ENCODE peak calls at places on chromosomes 4 and X, in seven cellular contexts. C is lower lobe of right lung; L is endothelial cell of umbilical vein; I is choroid plexus epithelial cell; J is ovary; S is iris pigment epithelial cell; G is activated T-cell treated with anti-CD3 and anti-CD28 coated beads, Interleukin-2, amount 50 U/mL, for 72 hours. E is an unnamed sample.

GRCh38 chr4:3323071-3323481 is 30.3 kb downstream of the RGS12 start:
- DNase-seq in S (no peak), I (no peak), C (no peak), J (peak; percentile 3), G (no peak), L (peak; percentile 91), E (no peak)

GRCh38 chr4:4457803-4458550 is 71.1 kb downstream of the NSG1 start:
- DNase-seq in S (peak; percentile 86), I (peak; percentile 71), C (no peak), L (peak; percentile 7), G (no peak), J (no peak), E (no peak)

GRCh38 chrX:103347682-103348397 is 8.5 kb upstream of the TCEAL9 start:
- DNase-seq in J (no peak), C (no peak), I (no peak), S (no peak), L (no peak), G (no peak), E (no peak)

GRCh38 chr4:183354213-183354612 is 32.0 kb upstream of the CLDN24 start:
- DNase-seq in J (no peak), L (no peak), G (no peak), C (no peak), S (no peak), I (no peak), E (no peak)

GRCh38 chr4:148399004-148399403 is 43.2 kb downstream of the NR3C2 start:
- DNase-seq in C (no peak), G (no peak), J (no peak), L (no peak), I (no peak), S (no peak), E (no peak)

GRCh38 chr4:139458999-139459398 is 5.1 kb downstream of the RAB33B start:
- DNase-seq in L (no peak), J (no peak), I (no peak), S (peak; percentile 16), G (no peak), C (no peak), E (no peak)

GRCh38 chrX:45781901-45782553 is 581.4 kb upstream of the DIPK2B start:
- DNase-seq in C (no peak), G (no peak), L (peak; percentile 43), J (no peak), I (peak; percentile 86), S (peak; percentile 85), E (no peak)

GRCh38 chr4:64581422-64581821 is 172.2 kb upstream of the TECRL start:
- DNase-seq in I (peak; percentile 8), S (peak; percentile 37), G (no peak), J (no peak), L (no peak), C (no peak), E (no peak)

GRCh38 chr4:21827575-21827974 is 121.0 kb downstream of the KCNIP4 start:
- DNase-seq in C (no peak), I (peak; percentile 54), G (no peak), L (no peak), S (peak; percentile 28), J (no peak), E (no peak)

GRCh38 chr4:57303012-57303751 is 193.0 kb upstream of the IGFBP7 start:
- DNase-seq in L (peak; percentile 28), I (peak; percentile 6), J (no peak), C (no peak), S (peak; percentile 2), G (no peak), E (no peak)

GRCh38 chrX:16171944-16172343 is 4.7 kb downstream of the MAGEB17 start:
- DNase-seq in C (no peak), S (no peak), G (no peak), L (no peak), J (no peak), I (no peak), E (no peak)

GRCh38 chrX:40468033-40468979 is 112.5 kb upstream of the ATP6AP2 start:
- DNase-seq in C (peak; percentile 58), S (peak; percentile 26), L (peak; percentile 27), I (peak; percentile 52), J (peak; percentile 36), G (peak; percentile 43), E (no peak)

GRCh38 chr4:28772066-28772465 is 1911.4 kb downstream of the STIM2 start:
- DNase-seq in J (no peak), G (no peak), I (peak; percentile 72), S (peak; percentile 87), C (no peak), L (no peak), E (no peak)

GRCh38 chr4:7894677-7895181 is 44.9 kb downstream of the AFAP1 start:
- DNase-seq in J (no peak), C (no peak), L (no peak), G (no peak), S (no peak), I (no peak), E (no peak)

GRCh38 chrX:109934434-109934833 is 68.5 kb upstream of the TMEM164 start:
- DNase-seq in C (no peak), J (no peak), S (peak; percentile 22), L (no peak), G (no peak), I (peak; percentile 40), E (no peak)

GRCh38 chr4:130403221-130403620 is 1307.3 kb downstream of the C4orf33 start:
- DNase-seq in S (no peak), G (no peak), L (no peak), J (no peak), I (no peak), C (no peak), E (no peak)

GRCh38 chr4:127501103-127501502 is 131.7 kb upstream of the INTU start:
- DNase-seq in L (no peak), S (peak; percentile 12), G (no peak), J (no peak), I (peak; percentile 45), C (no peak), E (no peak)

GRCh38 chr4:42401171-42401570 is 3.9 kb downstream of the SHISA3 start:
- DNase-seq in I (no peak), L (peak; percentile 16), S (no peak), G (no peak), C (no peak), J (no peak), E (peak; percentile 67)

GRCh38 chr4:5524451-5524850 is 183.9 kb downstream of the EVC2 start:
- DNase-seq in C (no peak), G (no peak), I (no peak), J (no peak), S (peak; percentile 17), L (no peak), E (no peak)

GRCh38 chrX:112834016-112834855 is 6.4 kb downstream of the AMOT start:
- DNase-seq in C (no peak), G (no peak), S (peak; percentile 17), I (peak; percentile 16), J (no peak), L (no peak), E (no peak)

E was measured in Right ventricle myocardium inferior.